ENCODE peak calls at places on chromosomes 1 and 21, in five cellular contexts. G is neural progenitor cell; M is stimulated activated CD8-positive, alpha-beta memory T cell treated with anti-CD3 and anti-CD28 coated beads, Interleukin-15, amount 100 ng/mL, for 24 hours; Z is GM10248; E is NCI-H345. L is an unnamed sample.

GRCh38 chr21:41755258-41755933 is 11.5 kb downstream of the RIPK4 start:
- DNase-seq in E (no peak), G (no peak), Z (no peak), M (no peak), L (no peak)

GRCh38 chr1:156499194-156499702 is 1.3 kb downstream of the MEF2D start:
- DNase-seq in Z (no peak), E (no peak), G (peak), M (no peak), L (no peak)

GRCh38 chr1:84365225-84366221 is 32.8 kb upstream of the DNASE2B start:
- DNase-seq in E (no peak), Z (peak), M (no peak), G (no peak), L (peak)

GRCh38 chr1:29284286-29284960 is 48.1 kb downstream of the PTPRU start:
- DNase-seq in G (no peak), Z (no peak), M (no peak), E (no peak), L (no peak)

GRCh38 chr1:212231372-212231771 is 53.8 kb upstream of the PPP2R5A start:
- DNase-seq in E (no peak), Z (no peak), G (no peak), M (no peak), L (no peak)

GRCh38 chr1:113429461-113430153 is 39.3 kb downstream of the MAGI3 start:
- DNase-seq in G (no peak), M (no peak), Z (no peak), E (no peak), L (no peak)

GRCh38 chr1:118504867-118505266 is 319.8 kb upstream of the SPAG17 start:
- DNase-seq in M (no peak), G (no peak), Z (no peak), E (peak), L (no peak)

GRCh38 chr1:167564592-167564991 is 11.0 kb upstream of the CREG1 start:
- DNase-seq in M (no peak), G (no peak), E (no peak), Z (no peak), L (no peak)

GRCh38 chr1:24015226-24016210 is 35.4 kb upstream of the SRSF10 start:
- DNase-seq in M (no peak), Z (no peak), E (no peak), G (no peak), L (no peak)

GRCh38 chr1:41102208-41102607 is 80.7 kb upstream of the SLFNL1 start:
- DNase-seq in Z (no peak), E (no peak), M (no peak), G (no peak), L (no peak)

GRCh38 chr1:173315296-173315695 is 108.2 kb upstream of the TNFSF4 start:
- DNase-seq in Z (no peak), E (no peak), M (no peak), G (no peak), L (no peak)

GRCh38 chr1:157099633-157100009 is at the start of gene ETV3L:
- DNase-seq in M (no peak), E (no peak), G (peak), Z (no peak), L (no peak)

GRCh38 chr1:216055004-216055403 is 368.2 kb downstream of the USH2A start:
- DNase-seq in E (no peak), Z (no peak), M (no peak), G (no peak), L (no peak)

GRCh38 chr1:214445846-214446614 is 105.4 kb downstream of the PTPN14 start:
- DNase-seq in Z (no peak), M (no peak), E (no peak), G (no peak), L (no peak)

GRCh38 chr1:167517535-167518330 is 596 bp downstream of the CD247 start:
- DNase-seq in G (no peak), E (no peak), Z (no peak), M (peak), L (no peak)

GRCh38 chr1:47582891-47583608 is 145.2 kb downstream of the FOXD2 start:
- DNase-seq in G (no peak), E (no peak), Z (no peak), M (no peak), L (no peak)

GRCh38 chr1:40630488-40631223 is 34.8 kb downstream of the RIMS3 start:
- DNase-seq in Z (peak), G (peak), M (no peak), E (peak), L (no peak)

GRCh38 chr1:55813619-55814018 is 598.5 kb upstream of the USP24 start:
- DNase-seq in Z (no peak), G (no peak), M (no peak), E (no peak), L (no peak)

GRCh38 chr1:200445213-200445612 is 35.4 kb upstream of the ZNF281 start:
- DNase-seq in Z (no peak), E (no peak), G (no peak), M (no peak), L (no peak)

GRCh38 chr1:247387096-247387495 is 28.9 kb upstream of the NLRP3 start:
- DNase-seq in Z (no peak), G (no peak), M (no peak), E (no peak), L (no peak)

GRCh38 chr1:162070825-162071224 is 1.3 kb downstream of the NOS1AP start:
- DNase-seq in Z (no peak), G (peak), M (no peak), E (no peak), L (no peak)

GRCh38 chr1:234481771-234482170 is 2.8 kb upstream of the TARBP1 start:
- DNase-seq in Z (no peak), M (no peak), G (no peak), E (no peak), L (no peak)

GRCh38 chr1:178501705-178502329 is 5.1 kb upstream of the CLEC20A start:
- DNase-seq in M (peak), Z (peak), G (peak), E (peak), L (peak)

GRCh38 chr1:63929106-63929478 is 155.3 kb downstream of the ROR1 start:
- DNase-seq in E (no peak), Z (no peak), G (no peak), M (no peak), L (no peak)

GRCh38 chr1:213759359-213760181 is 228.2 kb upstream of the PROX1 start:
- DNase-seq in G (no peak), E (peak), Z (no peak), M (no peak), L (no peak)

GRCh38 chr1:109270623-109271317 is 12.2 kb downstream of the PSRC1 start:
- DNase-seq in G (no peak), M (no peak), Z (no peak), E (no peak), L (no peak)

GRCh38 chr1:53190210-53190611 is 6.4 kb upstream of the CPT2 start:
- DNase-seq in G (peak), E (no peak), M (no peak), Z (no peak), L (no peak)

GRCh38 chr1:75916834-75917233 is 15.4 kb downstream of the ASB17 start:
- DNase-seq in M (no peak), Z (no peak), G (no peak), E (no peak), L (no peak)

GRCh38 chr1:116268211-116268610 is 104.8 kb upstream of the ATP1A1 start:
- DNase-seq in M (no peak), G (no peak), Z (no peak), E (no peak), L (no peak)

L was measured in GM13976.